ENCODE peak calls at places on chromosomes 11 and 22, in six cellular contexts. N, T, A, F, X and Z are unnamed samples.

GRCh38 chr11:34346551-34346950 is 11.3 kb downstream of the ABTB2 start:
- DNase-seq in N (peak; percentile 39), T (no peak), A (no peak), F (no peak), X (no peak), Z (no peak)

GRCh38 chr11:74720596-74721478 is 10.4 kb downstream of the CHRDL2 start:
- DNase-seq in N (no peak), T (peak; percentile 26), A (no peak), F (peak; percentile 76), X (no peak), Z (no peak)

GRCh38 chr22:45997775-45998637 is 21.0 kb upstream of the WNT7B start:
- DNase-seq in N (no peak), T (no peak), A (no peak), F (peak; percentile 60), X (no peak), Z (no peak)

GRCh38 chr11:62607729-62608128 is 4.8 kb downstream of the EML3 start:
- DNase-seq in N (no peak), T (no peak), A (no peak), F (no peak), X (no peak), Z (no peak)

GRCh38 chr22:30720263-30720837 is 25.7 kb downstream of the OSBP2 start:
- DNase-seq in N (no peak), T (no peak), A (no peak), F (no peak), X (no peak), Z (no peak)

GRCh38 chr11:91239359-91239758 is 985.3 kb upstream of the FAT3 start:
- DNase-seq in N (no peak), T (no peak), A (no peak), F (no peak), X (no peak), Z (no peak)

GRCh38 chr22:40855960-40856512 is 403 bp downstream of the ST13 start:
- DNase-seq in N (peak; percentile 23), T (peak; percentile 27), A (peak; percentile 20), F (no peak), X (no peak), Z (no peak)

GRCh38 chr11:46658259-46658658 is 40.9 kb downstream of the ATG13 start:
- DNase-seq in N (no peak), T (no peak), A (peak; percentile 59), F (no peak), X (peak; percentile 73), Z (no peak)

GRCh38 chr11:14546672-14547071 is 26.5 kb upstream of the PSMA1 start:
- DNase-seq in N (no peak), T (no peak), A (no peak), F (no peak), X (no peak), Z (no peak)

GRCh38 chr22:38461414-38462081 is 6.3 kb upstream of the KDELR3 start:
- DNase-seq in N (peak; percentile 46), T (peak; percentile 27), A (peak; percentile 82), F (peak; percentile 91), X (peak; percentile 62), Z (no peak)

GRCh38 chr11:127412722-127413121 is 412.2 kb upstream of the KIRREL3 start:
- DNase-seq in N (no peak), T (no peak), A (no peak), F (no peak), X (no peak), Z (no peak)

GRCh38 chr22:37334859-37335818 is 52.8 kb downstream of the CYTH4 start:
- DNase-seq in N (peak; percentile 8), T (no peak), A (no peak), F (no peak), X (no peak), Z (no peak)

GRCh38 chr11:46615756-46616155 is 1.3 kb downstream of the HARBI1 start:
- DNase-seq in N (peak; percentile 33), T (no peak), A (no peak), F (no peak), X (no peak), Z (no peak)

GRCh38 chr11:78020248-78020647 is 2.8 kb downstream of the KCTD14 start:
- DNase-seq in N (no peak), T (no peak), A (no peak), F (no peak), X (no peak), Z (no peak)

GRCh38 chr11:66595245-66595904 is 2.4 kb downstream of the CCS start:
- DNase-seq in N (no peak), T (peak; percentile 36), A (no peak), F (no peak), X (no peak), Z (no peak)

GRCh38 chr11:128906185-128907065 is 15.3 kb downstream of the KCNJ5 start:
- DNase-seq in N (no peak), T (no peak), A (no peak), F (no peak), X (no peak), Z (no peak)

GRCh38 chr11:128904303-128904871 is 13.2 kb downstream of the KCNJ5 start:
- DNase-seq in N (no peak), T (no peak), A (no peak), F (no peak), X (no peak), Z (no peak)

GRCh38 chr11:128903248-128904041 is 12.3 kb downstream of the KCNJ5 start:
- DNase-seq in N (peak; percentile 86), T (peak; percentile 26), A (peak; percentile 16), F (peak; percentile 73), X (no peak), Z (no peak)

GRCh38 chr11:128905345-128906184 is 14.4 kb downstream of the KCNJ5 start:
- DNase-seq in N (peak; percentile 72), T (no peak), A (peak; percentile 17), F (peak; percentile 78), X (no peak), Z (no peak)

DNA sequence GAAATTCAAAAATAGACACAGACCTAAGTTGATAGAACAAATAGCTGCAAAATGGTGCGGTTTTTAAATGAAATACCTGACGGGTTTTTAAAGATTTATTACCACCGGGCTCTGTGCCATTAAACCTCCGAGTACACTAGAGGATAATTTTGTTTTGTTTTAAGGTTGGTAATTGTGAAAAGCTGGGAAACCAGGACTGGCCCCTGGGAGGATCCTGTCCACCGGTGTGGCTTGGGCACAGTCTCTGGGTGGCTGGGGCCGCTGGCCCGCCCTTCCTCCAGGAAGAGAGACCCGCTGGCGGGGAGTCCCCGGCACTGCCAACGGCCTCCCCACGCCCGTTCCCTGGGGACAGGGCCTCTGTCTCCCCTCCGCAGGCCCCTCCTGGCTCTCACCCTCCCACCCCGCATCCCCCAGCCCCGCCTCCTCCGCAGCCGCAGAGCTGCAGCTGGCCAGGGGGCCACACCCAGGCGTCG is 13.8 kb downstream of the KCNJ5 start:
- DNase-seq in N (no peak), T (no peak), A (peak; percentile 32), F (no peak), X (no peak), Z (no peak)
- H3K4me3 ChIP-seq in N (peak overlapping the region; percentile 50), T (peak overlapping the region; percentile 55), A (peak overlapping the region; percentile 49), F (peak overlapping the region; percentile 60), X (peak overlapping the region; percentile 45), Z (peak overlapping the region; percentile 59)

DNA sequence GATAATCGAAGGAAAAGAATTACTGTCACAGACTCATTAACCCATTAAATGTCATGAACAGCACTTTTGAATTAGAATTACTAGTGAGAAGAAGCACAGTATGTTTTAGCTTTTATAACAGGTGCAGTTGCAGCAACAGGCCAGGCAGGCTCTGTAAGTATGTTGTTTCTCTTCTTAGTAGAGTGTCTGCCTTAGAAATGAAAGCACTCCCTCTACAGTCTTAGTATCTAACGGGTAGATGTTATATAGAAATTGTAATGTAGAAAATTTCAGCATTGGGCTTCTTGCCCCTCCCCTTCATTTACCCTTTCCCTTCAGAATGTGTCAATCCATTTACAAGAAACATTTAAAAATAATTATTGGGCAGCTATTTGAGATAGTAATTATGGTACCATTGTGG is 87.4 kb downstream of the HIPK3 start:
- DNase-seq in N (no peak), T (no peak), A (peak; percentile 22), F (no peak), X (no peak), Z (no peak)
- TF ChIP-seq CTCF in N (no peak), T (no peak), A (no peak), F (peak; percentile 14), X (no peak), Z (peak; percentile 13)

GRCh38 chr22:44755000-44755399 is 2.6 kb downstream of the ARHGAP8 start:
- DNase-seq in N (no peak), T (no peak), A (no peak), F (no peak), X (no peak), Z (no peak)
- H3K4me3 ChIP-seq in N (no peak overlapping the region), T (no peak overlapping the region), A (no peak overlapping the region), F (no peak overlapping the region), X (no peak overlapping the region), Z (no peak overlapping the region)

DNA sequence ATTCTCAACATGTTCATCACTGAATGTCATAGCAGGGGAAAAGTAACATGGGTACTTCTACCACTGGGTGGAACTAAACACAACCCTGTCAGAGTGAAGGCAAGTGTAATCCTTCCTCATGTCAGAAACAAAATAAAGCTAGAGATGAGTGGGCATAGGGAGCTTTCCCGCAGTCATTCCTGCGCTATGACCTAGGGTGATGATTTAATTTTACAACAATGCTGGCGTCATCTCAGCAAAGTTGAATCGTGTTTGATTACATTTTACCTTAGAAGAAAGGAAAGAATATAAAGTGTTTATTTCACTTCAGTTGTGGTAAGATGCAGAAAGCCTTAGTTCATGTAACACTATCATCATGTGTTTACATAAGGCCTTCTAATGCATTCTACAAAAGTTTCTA is 355.6 kb downstream of the METTL15 start:
- DNase-seq in N (peak; percentile 58), T (no peak), A (peak; percentile 45), F (no peak), X (peak; percentile 13), Z (no peak)
- TF ChIP-seq CTCF in N (no peak), T (no peak), A (no peak), F (no peak), X (no peak), Z (no peak)

GRCh38 chr22:21000987-21001600 is 824 bp downstream of the THAP7 start:
- DNase-seq in N (no peak), T (peak; percentile 28), A (no peak), F (no peak), X (no peak), Z (no peak)

GRCh38 chr22:21001601-21002325 is at the start of gene THAP7:
- DNase-seq in N (peak; percentile 83), T (peak; percentile 97), A (peak; percentile 96), F (peak; percentile 99), X (peak; percentile 80), Z (peak; percentile 48)

GRCh38 chr22:20999350-21000214 is 2.3 kb downstream of the THAP7 start:
- DNase-seq in N (no peak), T (no peak), A (no peak), F (no peak), X (no peak), Z (no peak)

GRCh38 chr22:20998411-20999336 is 3.2 kb downstream of the THAP7 start:
- DNase-seq in N (no peak), T (no peak), A (no peak), F (no peak), X (no peak), Z (no peak)

GRCh38 chr22:21000215-21000986 is 1.5 kb downstream of the THAP7 start:
- DNase-seq in N (no peak), T (no peak), A (no peak), F (no peak), X (no peak), Z (no peak)
- H3K4me3 ChIP-seq in N (peak overlapping the region; percentile 88), T (peak overlapping the region; percentile 89), A (peak overlapping the region; percentile 75), F (peak overlapping the region; percentile 89), X (peak overlapping the region; percentile 88), Z (peak overlapping the region; percentile 78)